ENCODE peak calls at places on chromosomes 5 and 9, in four cellular contexts. R is astrocyte, O is astrocyte of the spinal cord, V is HFF-Myc. Y is an unnamed sample.
A peak's percentile ranks its signal among the peaks of the same experiment; 100 is the strongest.

GRCh38 chr9:124708070-124708469 is 63.0 kb downstream of the NR6A1 start:
- DNase-seq in V (no peak), O (peak; percentile 15), R (no peak), Y (no peak)

GRCh38 chr5:175082866-175083590 is 358.6 kb downstream of the MSX2 start:
- DNase-seq in R (peak; percentile 4), V (no peak), O (no peak), Y (no peak)

GRCh38 chr9:33917036-33917435 is 100.1 kb downstream of the UBE2R2 start:
- DNase-seq in R (no peak), V (no peak), O (no peak), Y (no peak)

GRCh38 chr9:129284607-129285291 is 106.7 kb upstream of the IER5L start:
- DNase-seq in R (no peak), O (no peak), V (no peak), Y (no peak)

GRCh38 chr5:16593630-16594029 is 23.2 kb downstream of the RETREG1 start:
- DNase-seq in R (no peak), O (no peak), V (no peak), Y (peak; percentile 30)

GRCh38 chr5:141422742-141423291 is 2.0 kb downstream of the PCDHGA11 start:
- DNase-seq in O (no peak), V (no peak), R (no peak), Y (no peak)

GRCh38 chr9:104841601-104842106 is 77.7 kb downstream of the NIPSNAP3B start:
- DNase-seq in O (no peak), R (no peak), V (no peak), Y (no peak)

GRCh38 chr5:138542120-138542955 is 698 bp downstream of the ETF1 start:
- DNase-seq in V (no peak), O (no peak), R (no peak), Y (peak; percentile 47)

GRCh38 chr9:131476777-131477345 is 25.9 kb upstream of the POMT1 start:
- DNase-seq in O (no peak), R (no peak), V (no peak), Y (no peak)

GRCh38 chr9:123723135-123723875 is 206.6 kb downstream of the DENND1A start:
- DNase-seq in R (no peak), O (no peak), V (no peak), Y (no peak)

GRCh38 chr9:87278971-87279731 is 218.5 kb upstream of the DAPK1 start:
- DNase-seq in O (no peak), R (peak; percentile 47), V (no peak), Y (no peak)

GRCh38 chr9:18268381-18268780 is 205.6 kb upstream of the ADAMTSL1 start:
- DNase-seq in O (peak; percentile 80), V (no peak), R (peak; percentile 82), Y (no peak)

GRCh38 chr5:109688647-109688998 is 1.1 kb upstream of the MAN2A1 start:
- DNase-seq in V (no peak), O (peak; percentile 31), R (no peak), Y (no peak)

GRCh38 chr5:33794550-33795300 is 97.1 kb downstream of the ADAMTS12 start:
- DNase-seq in O (peak; percentile 55), V (no peak), R (peak; percentile 76), Y (peak; percentile 37)

GRCh38 chr9:137240321-137240840 is 706 bp upstream of the TUBB4B start:
- DNase-seq in R (peak; percentile 52), O (peak; percentile 83), V (no peak), Y (peak; percentile 75)

GRCh38 chr9:13378171-13378570 is 98.7 kb upstream of the MPDZ start:
- DNase-seq in R (peak; percentile 95), V (no peak), O (peak; percentile 15), Y (no peak)

GRCh38 chr9:126145887-126146253 is 180.8 kb upstream of the MVB12B start:
- DNase-seq in O (no peak), V (no peak), R (no peak), Y (no peak)

GRCh38 chr5:90528704-90529233 is 615 bp downstream of the LYSMD3 start:
- DNase-seq in O (peak; percentile 31), R (peak; percentile 25), V (no peak), Y (peak; percentile 57)

GRCh38 chr5:126519637-126520592 is 75.1 kb downstream of the ALDH7A1 start:
- DNase-seq in V (no peak), R (no peak), O (peak; percentile 51), Y (peak; percentile 71)

GRCh38 chr5:24365406-24365805 is 279.4 kb downstream of the CDH10 start:
- DNase-seq in V (no peak), R (peak; percentile 2), O (peak; percentile 9), Y (no peak)

GRCh38 chr5:149143470-149143869 is 2.2 kb downstream of the ABLIM3 start:
- DNase-seq in R (peak; percentile 81), V (no peak), O (peak; percentile 49), Y (peak; percentile 88)

GRCh38 chr9:99377790-99378775 is 156.0 kb downstream of the SEC61B start:
- DNase-seq in R (peak; percentile 29), O (peak; percentile 24), V (no peak), Y (peak; percentile 42)

GRCh38 chr9:76297721-76298239 is 96.4 kb downstream of the RFK start:
- DNase-seq in R (peak; percentile 19), V (peak; percentile 65), O (peak; percentile 26), Y (peak; percentile 54)

GRCh38 chr5:143701476-143701875 is 110.5 kb upstream of the HMHB1 start:
- DNase-seq in O (no peak), V (no peak), R (no peak), Y (peak; percentile 40)

GRCh38 chr5:111401906-111402305 is 110.4 kb downstream of the STARD4 start:
- DNase-seq in V (no peak), O (no peak), R (no peak), Y (no peak)

GRCh38 chr9:24698864-24699518 is 153.3 kb upstream of the IZUMO3 start:
- DNase-seq in R (no peak), O (peak; percentile 0), V (no peak), Y (no peak)

GRCh38 chr5:85069659-85070640 is 685.3 kb upstream of the EDIL3 start:
- DNase-seq in V (no peak), R (no peak), O (no peak), Y (no peak)

GRCh38 chr5:177458912-177459350 is 12.3 kb downstream of the PRR7 start:
- DNase-seq in R (no peak), O (no peak), V (no peak), Y (no peak)

GRCh38 chr5:75016896-75017295 is 35.5 kb downstream of the GCNT4 start:
- DNase-seq in R (no peak), O (no peak), V (no peak), Y (no peak)

GRCh38 chr9:117555964-117556629 is 141.2 kb upstream of the ASTN2 start:
- DNase-seq in V (peak; percentile 10), O (peak; percentile 1), R (no peak), Y (peak; percentile 2)

GRCh38 chr5:43190755-43191603 is 1.0 kb upstream of the NIM1K start:
- DNase-seq in V (no peak), O (peak; percentile 37), R (peak; percentile 27), Y (peak; percentile 32)
- H3K4me3 ChIP-seq in V (no peak overlapping the region), O (no peak overlapping the region), R (peak overlapping the region; percentile 64), Y (no peak overlapping the region)

GRCh38 chr5:154520861-154521453 is 42.9 kb upstream of the HAND1 start:
- DNase-seq in R (no peak), V (no peak), O (no peak), Y (no peak)
- TF ChIP-seq CTCF in R (peak; percentile 46), V (peak; percentile 87), O (peak; percentile 88), Y (peak; percentile 80)

GRCh38 chr5:82274343-82275266 is 3.5 kb downstream of the RPS23 start:
- DNase-seq in R (no peak), V (no peak), O (no peak), Y (no peak)
- H3K4me3 ChIP-seq in R (no peak overlapping the region), V (no peak overlapping the region), O (no peak overlapping the region), Y (no peak overlapping the region)

GRCh38 chr9:109883623-109884022 is 103.6 kb downstream of the PALM2AKAP2 start:
- DNase-seq in R (no peak), V (no peak), O (no peak), Y (no peak)

GRCh38 chr9:109886050-109886449 is 106.1 kb downstream of the PALM2AKAP2 start:
- DNase-seq in O (no peak), R (no peak), V (no peak), Y (no peak)

GRCh38 chr9:109875495-109875894 is 95.5 kb downstream of the PALM2AKAP2 start:
- DNase-seq in R (no peak), V (no peak), O (no peak), Y (no peak)

DNA sequence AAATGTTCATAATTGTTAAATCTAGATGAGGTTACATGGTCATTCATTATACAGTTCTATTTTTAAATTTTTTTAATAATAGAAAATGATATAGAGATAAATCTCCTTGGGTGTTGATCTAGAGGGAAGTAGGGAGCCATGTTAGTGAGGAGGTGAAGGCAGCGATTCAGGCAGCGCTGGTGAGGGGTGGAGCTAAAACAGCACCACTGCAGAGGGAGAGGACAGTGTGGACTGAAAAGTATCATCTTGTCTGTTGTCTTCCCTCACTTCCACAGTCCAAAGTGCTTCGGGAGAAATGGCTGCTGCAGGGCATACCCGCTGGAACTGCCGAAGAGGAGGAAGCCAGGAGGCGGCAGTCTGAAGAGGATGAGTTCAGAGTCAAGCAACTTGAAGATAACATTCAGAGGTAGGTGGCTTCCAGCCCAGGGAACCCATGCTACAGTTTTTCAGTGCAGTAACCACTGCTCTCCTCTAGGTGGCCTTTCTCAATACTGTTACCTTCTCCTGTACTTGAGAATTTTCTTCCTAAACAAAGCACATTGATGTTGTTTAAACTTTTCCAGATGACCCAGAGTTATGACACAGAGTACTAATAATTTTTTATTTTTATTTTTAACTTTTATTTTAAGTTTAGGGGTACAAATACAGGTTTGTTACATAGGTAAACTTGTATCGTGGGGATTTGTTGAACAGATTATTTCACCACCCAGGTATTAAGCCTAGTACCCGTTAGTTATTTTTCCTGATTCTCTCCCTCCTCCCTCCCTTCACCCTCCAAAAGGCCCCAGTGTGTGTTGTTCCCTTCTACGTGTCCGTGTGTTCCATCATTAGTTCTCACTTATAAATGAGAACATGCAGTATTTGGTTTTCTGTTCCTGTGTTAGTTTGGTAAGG is 100.5 kb downstream of the PALM2AKAP2 start:
- DNase-seq in O (peak; percentile 33), R (no peak), V (no peak), Y (peak; percentile 45)
- TF ChIP-seq CTCF in O (peak; percentile 81), R (peak; percentile 74), V (peak; percentile 64), Y (peak; percentile 84)